ENCODE peak calls at places on chromosome 21, in seven cellular contexts. H is A549, R is GM12878, Z is H1, S is SK-N-SH, A is K562, B is HCT116. C is an unnamed sample.

GRCh38 chr21:35252831-35253230 is 203.7 kb upstream of the RUNX1 start:
- DNase-seq in H (no peak), R (no peak), Z (no peak), S (no peak), A (no peak), B (no peak), C (no peak)

GRCh38 chr21:24290151-24290833 is 1317.0 kb downstream of the MRPL39 start:
- DNase-seq in H (no peak), R (no peak), Z (no peak), S (no peak), A (no peak), B (no peak), C (no peak)

GRCh38 chr21:15333943-15334342 is 269.1 kb upstream of the NRIP1 start:
- DNase-seq in H (no peak), R (no peak), Z (no peak), S (no peak), A (no peak), B (no peak), C (no peak)

GRCh38 chr21:34517491-34518245 is 5.7 kb upstream of the KCNE1 start:
- DNase-seq in H (peak), R (no peak), Z (no peak), S (no peak), A (peak), B (no peak), C (peak)

GRCh38 chr21:34688145-34688544 is 19.4 kb downstream of the CLIC6 start:
- DNase-seq in H (peak), R (no peak), Z (no peak), S (peak), A (peak), B (peak), C (no peak)

GRCh38 chr21:42524341-42525227 is 10.9 kb downstream of the SLC37A1 start:
- DNase-seq in H (no peak), R (peak), Z (no peak), S (no peak), A (no peak), B (no peak), C (no peak)

GRCh38 chr21:15446193-15446592 is 283.6 kb upstream of the USP25 start:
- DNase-seq in H (no peak), R (no peak), Z (no peak), S (no peak), A (no peak), B (no peak), C (no peak)

GRCh38 chr21:15121655-15122120 is 56.9 kb upstream of the NRIP1 start:
- DNase-seq in H (peak), R (no peak), Z (no peak), S (no peak), A (no peak), B (no peak), C (peak)

GRCh38 chr21:34129971-34130597 is 56.7 kb downstream of the MRPS6 start:
- DNase-seq in H (no peak), R (no peak), Z (no peak), S (peak), A (peak), B (no peak), C (no peak)

GRCh38 chr21:25936776-25937175 is 202.0 kb downstream of the GABPA start:
- DNase-seq in H (no peak), R (no peak), Z (no peak), S (no peak), A (no peak), B (no peak), C (peak)

GRCh38 chr21:25931791-25932190 is 197.0 kb downstream of the GABPA start:
- DNase-seq in H (no peak), R (no peak), Z (no peak), S (no peak), A (no peak), B (no peak), C (no peak)

GRCh38 chr21:25934130-25934529 is 199.4 kb downstream of the GABPA start:
- DNase-seq in H (no peak), R (no peak), Z (no peak), S (no peak), A (no peak), B (no peak), C (no peak)

GRCh38 chr21:25938673-25939395 is 204.1 kb downstream of the GABPA start:
- DNase-seq in H (no peak), R (no peak), Z (no peak), S (no peak), A (no peak), B (no peak), C (peak)

GRCh38 chr21:25934771-25935224 is 200.0 kb downstream of the GABPA start:
- DNase-seq in H (peak), R (no peak), Z (no peak), S (no peak), A (no peak), B (no peak), C (peak)
- TF ChIP-seq MAX in H (no peak), R (no peak), Z (no peak), S (no peak), A (no peak), B (no peak), C (no peak)

DNA sequence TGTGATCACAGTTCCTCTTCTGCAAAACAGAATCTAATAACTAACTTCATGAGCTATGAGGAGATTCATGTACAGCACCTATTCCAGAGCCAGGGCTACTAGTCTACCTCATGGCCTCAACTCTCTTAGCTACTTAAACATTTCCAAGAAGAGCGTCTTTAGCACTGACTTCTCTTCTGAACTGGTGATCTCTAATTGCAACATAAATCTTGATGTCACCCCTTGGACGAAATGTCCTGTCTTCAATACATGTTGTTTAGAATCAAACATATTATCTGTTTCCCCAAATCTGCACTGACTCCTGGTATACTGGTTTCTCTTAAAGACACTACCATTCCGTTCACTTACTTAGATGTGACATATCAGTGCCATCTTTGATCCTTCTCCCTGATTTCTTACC is 88.2 kb downstream of the GRIK1 start:
- DNase-seq in H (no peak), R (no peak), Z (no peak), S (no peak), A (no peak), B (no peak), C (no peak)
- TF ChIP-seq MAX in H (no peak), R (no peak), Z (no peak), S (no peak), A (no peak), B (no peak), C (no peak)

GRCh38 chr21:20968391-20968790 is 29.8 kb upstream of the NCAM2 start:
- DNase-seq in H (no peak), R (no peak), Z (no peak), S (no peak), A (no peak), B (no peak), C (no peak)
- TF ChIP-seq MAX in H (no peak), R (no peak), Z (no peak), S (no peak), A (no peak), B (no peak), C (no peak)

DNA sequence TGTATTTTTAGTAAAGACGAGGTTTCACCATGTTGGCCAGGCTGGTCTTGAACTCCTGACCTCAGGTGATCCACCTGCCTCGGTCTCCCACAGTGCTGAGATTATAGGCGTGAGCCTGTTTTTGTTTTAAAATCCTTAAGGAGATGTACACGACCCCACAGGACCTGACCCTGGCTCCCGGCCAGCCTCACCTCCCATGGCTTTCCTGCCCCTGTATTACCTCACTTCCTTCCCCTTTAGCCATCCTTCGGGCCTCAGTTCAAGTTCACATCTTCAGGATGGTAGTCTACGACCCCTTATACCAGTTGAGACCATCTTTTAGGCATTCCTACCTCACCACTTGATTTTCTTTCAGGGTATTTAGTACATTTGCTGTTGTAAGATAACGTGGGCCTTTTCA is 36.3 kb downstream of the TCP10L start:
- DNase-seq in H (no peak), R (no peak), Z (no peak), S (no peak), A (no peak), B (no peak), C (peak)
- TF ChIP-seq MAX in H (no peak), R (no peak), Z (no peak), S (no peak), A (no peak), B (no peak), C (no peak)

GRCh38 chr21:41024341-41025056 is 143.5 kb upstream of the BACE2 start:
- DNase-seq in H (no peak), R (no peak), Z (no peak), S (no peak), A (no peak), B (no peak), C (no peak)
- TF ChIP-seq MAX in H (no peak), R (no peak), Z (no peak), S (no peak), A (no peak), B (no peak), C (no peak)

GRCh38 chr21:16640297-16641027 is 872.4 kb upstream of the CXADR start:
- DNase-seq in H (no peak), R (no peak), Z (no peak), S (no peak), A (no peak), B (no peak), C (no peak)

GRCh38 chr21:16633851-16634521 is 878.9 kb upstream of the CXADR start:
- DNase-seq in H (no peak), R (no peak), Z (no peak), S (no peak), A (no peak), B (no peak), C (no peak)

GRCh38 chr21:16634522-16634914 is 878.3 kb upstream of the CXADR start:
- DNase-seq in H (no peak), R (no peak), Z (peak), S (no peak), A (no peak), B (no peak), C (no peak)
- TF ChIP-seq MAX in H (no peak), R (no peak), Z (no peak), S (no peak), A (no peak), B (no peak), C (no peak)

GRCh38 chr21:43866659-43867331 is 1.8 kb downstream of the AGPAT3 start:
- DNase-seq in H (no peak), R (peak), Z (no peak), S (no peak), A (peak), B (no peak), C (peak)
- TF ChIP-seq MAX in H (no peak), R (no peak), Z (no peak), S (no peak), A (no peak), B (no peak), C (no peak)

GRCh38 chr21:38986460-38987395 is 181.0 kb downstream of the ETS2 start:
- DNase-seq in H (no peak), R (no peak), Z (no peak), S (no peak), A (no peak), B (no peak), C (no peak)
- TF ChIP-seq MAX in H (no peak), R (no peak), Z (no peak), S (no peak), A (no peak), B (no peak), C (no peak)

DNA sequence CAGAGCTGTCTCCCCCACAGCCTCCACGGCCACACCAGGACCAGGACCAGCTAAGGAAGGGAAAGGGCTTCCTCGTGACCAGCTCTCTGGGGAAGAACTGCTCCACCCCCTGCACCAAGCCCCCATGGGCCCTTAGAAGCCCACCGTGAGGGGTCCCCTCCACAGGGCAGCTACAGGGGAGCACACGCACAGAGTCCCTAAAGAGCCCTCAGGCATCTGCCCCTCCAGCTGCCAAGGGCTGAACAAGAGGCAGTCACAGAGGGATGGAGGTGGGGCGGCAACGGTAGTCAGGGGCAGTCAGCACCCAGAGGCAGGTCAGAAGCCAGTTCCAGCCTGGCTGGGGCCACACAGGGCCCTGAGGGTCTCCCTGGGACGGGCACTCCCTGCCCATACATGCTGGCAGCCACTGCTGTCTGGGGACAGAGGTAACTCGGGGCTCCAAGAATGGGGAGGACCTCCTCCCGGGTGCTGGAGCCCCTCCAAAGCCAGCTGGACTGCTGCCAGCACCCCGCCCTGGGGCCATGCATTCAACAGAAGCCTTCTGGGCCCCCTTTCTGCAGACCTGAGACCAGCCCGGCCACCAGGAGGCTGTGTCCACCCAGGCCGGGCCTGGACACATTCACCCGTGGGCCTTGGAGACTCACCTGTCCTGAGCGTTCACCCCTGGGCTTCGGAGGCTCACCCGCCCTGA is 18.7 kb downstream of the SLC19A1 start:
- DNase-seq in H (no peak), R (no peak), Z (no peak), S (no peak), A (no peak), B (no peak), C (no peak)
- TF ChIP-seq MAX in H (no peak), R (no peak), Z (no peak), S (no peak), A (no peak), B (no peak), C (no peak)

DNA sequence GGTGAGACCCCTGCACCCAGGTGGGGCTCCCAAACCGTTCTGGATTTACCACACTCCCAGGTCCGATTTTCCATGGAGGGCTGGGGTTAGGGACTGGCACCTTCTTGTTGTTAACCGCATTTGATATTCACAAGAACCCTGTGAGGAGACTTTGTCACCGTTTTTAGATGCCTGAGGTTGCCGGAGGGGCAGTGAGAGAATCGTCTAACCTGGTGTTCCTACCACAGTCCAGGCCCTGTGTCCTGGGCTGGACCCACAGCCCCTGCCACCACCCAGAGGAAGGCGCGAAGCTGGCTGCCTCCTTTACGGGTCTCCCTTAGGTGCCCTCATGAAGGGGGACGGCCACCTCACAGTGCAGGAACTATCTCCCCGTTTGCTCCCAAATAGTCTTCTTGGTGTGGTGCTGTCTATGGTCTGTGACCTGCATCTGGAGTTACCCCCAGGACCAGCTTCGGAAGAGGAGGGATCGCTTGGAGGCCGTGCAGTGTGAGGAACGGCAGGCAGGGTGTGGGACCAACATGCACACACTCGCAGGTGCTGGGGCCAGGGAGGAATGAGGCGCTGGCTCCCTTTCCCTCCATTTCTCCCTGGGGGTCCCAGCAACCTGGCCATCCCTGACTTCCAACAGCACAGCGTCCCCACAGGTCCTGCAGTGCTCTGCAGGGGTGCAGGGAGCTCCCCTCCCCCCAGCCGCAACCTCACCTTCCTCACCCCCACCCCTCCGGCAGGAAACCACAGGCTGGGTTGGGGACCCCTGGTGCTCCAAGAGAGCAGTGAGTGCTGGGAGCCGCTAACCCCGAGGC is 7.0 kb downstream of the SIM2 start:
- DNase-seq in H (no peak), R (no peak), Z (no peak), S (peak), A (no peak), B (no peak), C (no peak)
- TF ChIP-seq MAX in H (no peak), R (no peak), Z (peak), S (no peak), A (no peak), B (no peak), C (no peak)

C was measured in endothelial cell of umbilical vein.